ENCODE peak calls at places on chromosome 11, in eight cellular contexts. One of them, this sample, is unnamed.

GRCh38 chr11:93775289-93775688 is 8.8 kb upstream of the MED17 start:
- DNase-seq in ACHN: peak
- DNase-seq in posterior cingulate gyrus: no peak
- DNase-seq in activated CD4-positive, alpha-beta memory T cell treated with anti-CD3 and anti-CD28 coated beads, Interleukin-2, amount 10 ng/mL, durations not matched to agents 7 days and 5 days: no peak
- DNase-seq in NCI-H2029 treated with DMSO at 0.1 percent for 48 hours: no peak
- DNase-seq in sigmoid colon: no peak
- DNase-seq in fibroblast of lung: no peak
- DNase-seq in NCI-H1092 treated with DMSO at 0.1 percent for 48 hours: no peak
- DNase-seq in this sample: peak

GRCh38 chr11:44670814-44671213 is 55.9 kb upstream of the TSPAN18 start:
- DNase-seq in activated CD4-positive, alpha-beta memory T cell treated with anti-CD3 and anti-CD28 coated beads, Interleukin-2, amount 10 ng/mL, durations not matched to agents 7 days and 5 days: no peak
- DNase-seq in posterior cingulate gyrus: no peak
- DNase-seq in fibroblast of lung: no peak
- DNase-seq in NCI-H1092 treated with DMSO at 0.1 percent for 48 hours: no peak
- DNase-seq in ACHN: no peak
- DNase-seq in NCI-H2029 treated with DMSO at 0.1 percent for 48 hours: no peak
- DNase-seq in sigmoid colon: no peak
- DNase-seq in this sample: no peak

GRCh38 chr11:117823294-117823940 is 1.1 kb downstream of the FXYD2 start:
- DNase-seq in activated CD4-positive, alpha-beta memory T cell treated with anti-CD3 and anti-CD28 coated beads, Interleukin-2, amount 10 ng/mL, durations not matched to agents 7 days and 5 days: no peak
- DNase-seq in NCI-H2029 treated with DMSO at 0.1 percent for 48 hours: no peak
- DNase-seq in sigmoid colon: peak
- DNase-seq in fibroblast of lung: no peak
- DNase-seq in posterior cingulate gyrus: peak
- DNase-seq in ACHN: peak
- DNase-seq in NCI-H1092 treated with DMSO at 0.1 percent for 48 hours: no peak
- DNase-seq in this sample: peak

GRCh38 chr11:6612816-6613136 is 760 bp upstream of the TAF10 start:
- DNase-seq in ACHN: no peak
- DNase-seq in NCI-H1092 treated with DMSO at 0.1 percent for 48 hours: no peak
- DNase-seq in NCI-H2029 treated with DMSO at 0.1 percent for 48 hours: no peak
- DNase-seq in sigmoid colon: no peak
- DNase-seq in posterior cingulate gyrus: no peak
- DNase-seq in activated CD4-positive, alpha-beta memory T cell treated with anti-CD3 and anti-CD28 coated beads, Interleukin-2, amount 10 ng/mL, durations not matched to agents 7 days and 5 days: no peak
- DNase-seq in fibroblast of lung: no peak
- DNase-seq in this sample: no peak

GRCh38 chr11:44987506-44987905 is 36.8 kb upstream of the TP53I11 start:
- DNase-seq in NCI-H2029 treated with DMSO at 0.1 percent for 48 hours: peak
- DNase-seq in activated CD4-positive, alpha-beta memory T cell treated with anti-CD3 and anti-CD28 coated beads, Interleukin-2, amount 10 ng/mL, durations not matched to agents 7 days and 5 days: no peak
- DNase-seq in ACHN: no peak
- DNase-seq in fibroblast of lung: no peak
- DNase-seq in sigmoid colon: peak
- DNase-seq in NCI-H1092 treated with DMSO at 0.1 percent for 48 hours: peak
- DNase-seq in posterior cingulate gyrus: no peak
- DNase-seq in this sample: no peak

GRCh38 chr11:80362578-80362977 is 921.7 kb upstream of the TENM4 start:
- DNase-seq in NCI-H2029 treated with DMSO at 0.1 percent for 48 hours: no peak
- DNase-seq in NCI-H1092 treated with DMSO at 0.1 percent for 48 hours: no peak
- DNase-seq in activated CD4-positive, alpha-beta memory T cell treated with anti-CD3 and anti-CD28 coated beads, Interleukin-2, amount 10 ng/mL, durations not matched to agents 7 days and 5 days: no peak
- DNase-seq in posterior cingulate gyrus: no peak
- DNase-seq in ACHN: no peak
- DNase-seq in fibroblast of lung: peak
- DNase-seq in sigmoid colon: no peak
- DNase-seq in this sample: no peak

GRCh38 chr11:122808494-122808893 is 29.8 kb upstream of the CRTAM start:
- DNase-seq in NCI-H2029 treated with DMSO at 0.1 percent for 48 hours: no peak
- DNase-seq in sigmoid colon: no peak
- DNase-seq in ACHN: no peak
- DNase-seq in NCI-H1092 treated with DMSO at 0.1 percent for 48 hours: no peak
- DNase-seq in activated CD4-positive, alpha-beta memory T cell treated with anti-CD3 and anti-CD28 coated beads, Interleukin-2, amount 10 ng/mL, durations not matched to agents 7 days and 5 days: no peak
- DNase-seq in posterior cingulate gyrus: no peak
- DNase-seq in fibroblast of lung: peak
- DNase-seq in this sample: no peak

GRCh38 chr11:9386086-9386485 is 1.6 kb downstream of the IPO7 start:
- DNase-seq in ACHN: no peak
- DNase-seq in posterior cingulate gyrus: no peak
- DNase-seq in NCI-H1092 treated with DMSO at 0.1 percent for 48 hours: no peak
- DNase-seq in sigmoid colon: no peak
- DNase-seq in fibroblast of lung: no peak
- DNase-seq in NCI-H2029 treated with DMSO at 0.1 percent for 48 hours: no peak
- DNase-seq in activated CD4-positive, alpha-beta memory T cell treated with anti-CD3 and anti-CD28 coated beads, Interleukin-2, amount 10 ng/mL, durations not matched to agents 7 days and 5 days: no peak
- DNase-seq in this sample: no peak

GRCh38 chr11:77821349-77821851 is 456 bp downstream of the AAMDC start:
- DNase-seq in ACHN: peak
- DNase-seq in fibroblast of lung: peak
- DNase-seq in sigmoid colon: peak
- DNase-seq in NCI-H1092 treated with DMSO at 0.1 percent for 48 hours: peak
- DNase-seq in NCI-H2029 treated with DMSO at 0.1 percent for 48 hours: peak
- DNase-seq in activated CD4-positive, alpha-beta memory T cell treated with anti-CD3 and anti-CD28 coated beads, Interleukin-2, amount 10 ng/mL, durations not matched to agents 7 days and 5 days: peak
- DNase-seq in posterior cingulate gyrus: peak
- DNase-seq in this sample: peak

GRCh38 chr11:122984186-122985011 is 2.8 kb upstream of the BSX start:
- DNase-seq in posterior cingulate gyrus: no peak
- DNase-seq in sigmoid colon: peak
- DNase-seq in ACHN: peak
- DNase-seq in fibroblast of lung: peak
- DNase-seq in activated CD4-positive, alpha-beta memory T cell treated with anti-CD3 and anti-CD28 coated beads, Interleukin-2, amount 10 ng/mL, durations not matched to agents 7 days and 5 days: no peak
- DNase-seq in NCI-H2029 treated with DMSO at 0.1 percent for 48 hours: no peak
- DNase-seq in NCI-H1092 treated with DMSO at 0.1 percent for 48 hours: peak
- DNase-seq in this sample: no peak

GRCh38 chr11:65502274-65502851 is 3.5 kb downstream of the MALAT1 start:
- DNase-seq in NCI-H1092 treated with DMSO at 0.1 percent for 48 hours: no peak
- DNase-seq in ACHN: peak
- DNase-seq in NCI-H2029 treated with DMSO at 0.1 percent for 48 hours: no peak
- DNase-seq in posterior cingulate gyrus: no peak
- DNase-seq in sigmoid colon: no peak
- DNase-seq in fibroblast of lung: peak
- DNase-seq in activated CD4-positive, alpha-beta memory T cell treated with anti-CD3 and anti-CD28 coated beads, Interleukin-2, amount 10 ng/mL, durations not matched to agents 7 days and 5 days: no peak
- DNase-seq in this sample: peak

GRCh38 chr11:56751480-56751879 is 3.0 kb upstream of the OR9G4 start:
- DNase-seq in NCI-H1092 treated with DMSO at 0.1 percent for 48 hours: no peak
- DNase-seq in posterior cingulate gyrus: no peak
- DNase-seq in NCI-H2029 treated with DMSO at 0.1 percent for 48 hours: no peak
- DNase-seq in activated CD4-positive, alpha-beta memory T cell treated with anti-CD3 and anti-CD28 coated beads, Interleukin-2, amount 10 ng/mL, durations not matched to agents 7 days and 5 days: no peak
- DNase-seq in fibroblast of lung: no peak
- DNase-seq in ACHN: no peak
- DNase-seq in sigmoid colon: no peak
- DNase-seq in this sample: no peak

GRCh38 chr11:104764718-104765045 is 133.6 kb downstream of the CASP12 start:
- DNase-seq in NCI-H2029 treated with DMSO at 0.1 percent for 48 hours: no peak
- DNase-seq in NCI-H1092 treated with DMSO at 0.1 percent for 48 hours: no peak
- DNase-seq in activated CD4-positive, alpha-beta memory T cell treated with anti-CD3 and anti-CD28 coated beads, Interleukin-2, amount 10 ng/mL, durations not matched to agents 7 days and 5 days: no peak
- DNase-seq in posterior cingulate gyrus: no peak
- DNase-seq in fibroblast of lung: peak
- DNase-seq in ACHN: no peak
- DNase-seq in sigmoid colon: no peak
- DNase-seq in this sample: no peak

GRCh38 chr11:21921151-21921550 is 271.7 kb upstream of the ANO5 start:
- DNase-seq in sigmoid colon: no peak
- DNase-seq in ACHN: no peak
- DNase-seq in NCI-H1092 treated with DMSO at 0.1 percent for 48 hours: no peak
- DNase-seq in fibroblast of lung: no peak
- DNase-seq in posterior cingulate gyrus: no peak
- DNase-seq in activated CD4-positive, alpha-beta memory T cell treated with anti-CD3 and anti-CD28 coated beads, Interleukin-2, amount 10 ng/mL, durations not matched to agents 7 days and 5 days: no peak
- DNase-seq in NCI-H2029 treated with DMSO at 0.1 percent for 48 hours: no peak
- DNase-seq in this sample: no peak

GRCh38 chr11:64802370-64803162 is 448 bp downstream of the MAP4K2 start:
- DNase-seq in ACHN: no peak
- DNase-seq in posterior cingulate gyrus: no peak
- DNase-seq in activated CD4-positive, alpha-beta memory T cell treated with anti-CD3 and anti-CD28 coated beads, Interleukin-2, amount 10 ng/mL, durations not matched to agents 7 days and 5 days: peak
- DNase-seq in fibroblast of lung: no peak
- DNase-seq in NCI-H1092 treated with DMSO at 0.1 percent for 48 hours: no peak
- DNase-seq in sigmoid colon: peak
- DNase-seq in NCI-H2029 treated with DMSO at 0.1 percent for 48 hours: no peak
- DNase-seq in this sample: no peak

GRCh38 chr11:117620131-117620530 is 176.9 kb downstream of the DSCAML1 start:
- DNase-seq in posterior cingulate gyrus: no peak
- DNase-seq in sigmoid colon: peak
- DNase-seq in ACHN: no peak
- DNase-seq in fibroblast of lung: no peak
- DNase-seq in NCI-H1092 treated with DMSO at 0.1 percent for 48 hours: peak
- DNase-seq in NCI-H2029 treated with DMSO at 0.1 percent for 48 hours: peak
- DNase-seq in activated CD4-positive, alpha-beta memory T cell treated with anti-CD3 and anti-CD28 coated beads, Interleukin-2, amount 10 ng/mL, durations not matched to agents 7 days and 5 days: no peak
- DNase-seq in this sample: no peak

GRCh38 chr11:86261328-86261727 is 16.8 kb downstream of the EED start:
- DNase-seq in activated CD4-positive, alpha-beta memory T cell treated with anti-CD3 and anti-CD28 coated beads, Interleukin-2, amount 10 ng/mL, durations not matched to agents 7 days and 5 days: no peak
- DNase-seq in posterior cingulate gyrus: no peak
- DNase-seq in NCI-H2029 treated with DMSO at 0.1 percent for 48 hours: no peak
- DNase-seq in ACHN: no peak
- DNase-seq in sigmoid colon: no peak
- DNase-seq in NCI-H1092 treated with DMSO at 0.1 percent for 48 hours: no peak
- DNase-seq in fibroblast of lung: no peak
- DNase-seq in this sample: no peak

GRCh38 chr11:3205261-3206127 is 13.1 kb downstream of the MRGPRG start:
- DNase-seq in posterior cingulate gyrus: no peak
- DNase-seq in NCI-H2029 treated with DMSO at 0.1 percent for 48 hours: no peak
- DNase-seq in NCI-H1092 treated with DMSO at 0.1 percent for 48 hours: no peak
- DNase-seq in activated CD4-positive, alpha-beta memory T cell treated with anti-CD3 and anti-CD28 coated beads, Interleukin-2, amount 10 ng/mL, durations not matched to agents 7 days and 5 days: no peak
- DNase-seq in fibroblast of lung: no peak
- DNase-seq in ACHN: no peak
- DNase-seq in sigmoid colon: no peak
- DNase-seq in this sample: no peak